ENCODE peak calls at places on chromosomes 6 and 20, in four cellular contexts. C is lung, Z is tibial nerve, A is body of pancreas. L is an unnamed sample.

GRCh38 chr6:168581236-168581635 is 140.3 kb downstream of the SMOC2 start:
- DNase-seq in C (no peak), Z (no peak), A (peak), L (peak)

GRCh38 chr6:5518936-5519491 is 257.7 kb downstream of the FARS2 start:
- DNase-seq in C (no peak), Z (no peak), A (no peak), L (no peak)

GRCh38 chr6:37868447-37868825 is 48.9 kb downstream of the ZFAND3 start:
- DNase-seq in A (no peak), Z (no peak), C (no peak), L (no peak)

GRCh38 chr6:69233195-69233524 is 563.6 kb downstream of the LMBRD1 start:
- DNase-seq in C (no peak), Z (no peak), A (no peak), L (no peak)

GRCh38 chr20:57482796-57483195 is 42.1 kb downstream of the CTCFL start:
- DNase-seq in A (no peak), C (no peak), Z (no peak), L (peak)

GRCh38 chr20:3174442-3175263 is 1.3 kb upstream of the LZTS3 start:
- DNase-seq in A (no peak), C (no peak), Z (no peak), L (no peak)

GRCh38 chr6:116363759-116364158 is 7.0 kb upstream of the DSE start:
- DNase-seq in Z (no peak), C (no peak), A (no peak), L (no peak)

GRCh38 chr6:30981942-30982772 is 1.4 kb upstream of the MUC21 start:
- DNase-seq in Z (peak), C (peak), A (peak), L (no peak)

GRCh38 chr20:63106108-63106764 is 99.5 kb upstream of the BHLHE23 start:
- DNase-seq in C (no peak), A (peak), Z (no peak), L (peak)

GRCh38 chr6:10084276-10084993 is 330.4 kb downstream of the TFAP2A start:
- DNase-seq in Z (no peak), C (no peak), A (no peak), L (no peak)

GRCh38 chr6:111683749-111684267 is 78.1 kb upstream of the TRAF3IP2 start:
- DNase-seq in Z (peak), C (no peak), A (no peak), L (no peak)

GRCh38 chr20:62860924-62861691 is 514 bp downstream of the TCFL5 start:
- DNase-seq in A (peak), Z (no peak), C (no peak), L (no peak)

GRCh38 chr20:46631874-46632446 is 19.3 kb downstream of the SLC13A3 start:
- DNase-seq in A (no peak), Z (no peak), C (no peak), L (no peak)

GRCh38 chr6:138289739-138290138 is 71.4 kb upstream of the PBOV1 start:
- DNase-seq in A (peak), Z (no peak), C (no peak), L (no peak)

GRCh38 chr6:136486357-136486756 is 63.9 kb downstream of the MAP7 start:
- DNase-seq in Z (no peak), C (no peak), A (no peak), L (no peak)

GRCh38 chr6:113825776-113826175 is 31.4 kb upstream of the MARCKS start:
- DNase-seq in Z (peak), A (peak), C (peak), L (no peak)

GRCh38 chr6:26028212-26028752 is 58.9 kb upstream of the HFE start:
- DNase-seq in Z (no peak), C (no peak), A (no peak), L (no peak)

GRCh38 chr20:59405226-59405815 is 104.9 kb downstream of the EDN3 start:
- DNase-seq in Z (no peak), A (no peak), C (no peak), L (no peak)

GRCh38 chr6:138774370-138774769 is 801 bp downstream of the CCDC28A start:
- DNase-seq in Z (no peak), A (no peak), C (no peak), L (no peak)

GRCh38 chr6:2224847-2225382 is 20.5 kb downstream of the GMDS start:
- DNase-seq in A (no peak), Z (no peak), C (no peak), L (no peak)

GRCh38 chr6:2478200-2478599 is 232.8 kb upstream of the GMDS start:
- DNase-seq in A (no peak), Z (no peak), C (no peak), L (no peak)

GRCh38 chr6:140485740-140486467 is 1111.5 kb upstream of the CITED2 start:
- DNase-seq in Z (no peak), C (no peak), A (peak), L (no peak)

GRCh38 chr20:20130399-20130798 is 78.1 kb downstream of the CFAP61 start:
- DNase-seq in C (no peak), Z (no peak), A (no peak), L (no peak)

GRCh38 chr20:38060536-38060935 is 27.0 kb downstream of the RPRD1B start:
- DNase-seq in Z (no peak), C (no peak), A (no peak), L (no peak)

GRCh38 chr6:142407685-142408273 is 106.0 kb downstream of the ADGRG6 start:
- DNase-seq in Z (no peak), C (no peak), A (no peak), L (no peak)

GRCh38 chr6:11918739-11919605 is 93.1 kb upstream of the HIVEP1 start:
- DNase-seq in A (no peak), Z (no peak), C (no peak), L (no peak)

GRCh38 chr6:43105538-43106218 is 29.6 kb downstream of the PTK7 start:
- DNase-seq in Z (no peak), A (no peak), C (no peak), L (no peak)

GRCh38 chr20:13772529-13772928 is 12.2 kb downstream of the ESF1 start:
- DNase-seq in Z (no peak), A (no peak), C (no peak), L (no peak)

GRCh38 chr6:53327017-53327395 is 21.7 kb downstream of the ELOVL5 start:
- DNase-seq in Z (no peak), C (no peak), A (no peak), L (no peak)

GRCh38 chr6:122484760-122485159 is 13.2 kb upstream of the SERINC1 start:
- DNase-seq in A (no peak), Z (no peak), C (no peak), L (no peak)
- TF ChIP-seq CTCF in A (no peak), Z (no peak), C (no peak), L (no peak)

GRCh38 chr6:128739112-128739511 is 143.8 kb upstream of the LAMA2 start:
- DNase-seq in Z (no peak), C (no peak), A (no peak), L (no peak)

GRCh38 chr6:128740951-128741350 is 142.0 kb upstream of the LAMA2 start:
- DNase-seq in C (no peak), A (no peak), Z (no peak), L (no peak)

GRCh38 chr6:128742900-128743299 is 140.0 kb upstream of the LAMA2 start:
- DNase-seq in A (no peak), Z (no peak), C (no peak), L (no peak)

DNA sequence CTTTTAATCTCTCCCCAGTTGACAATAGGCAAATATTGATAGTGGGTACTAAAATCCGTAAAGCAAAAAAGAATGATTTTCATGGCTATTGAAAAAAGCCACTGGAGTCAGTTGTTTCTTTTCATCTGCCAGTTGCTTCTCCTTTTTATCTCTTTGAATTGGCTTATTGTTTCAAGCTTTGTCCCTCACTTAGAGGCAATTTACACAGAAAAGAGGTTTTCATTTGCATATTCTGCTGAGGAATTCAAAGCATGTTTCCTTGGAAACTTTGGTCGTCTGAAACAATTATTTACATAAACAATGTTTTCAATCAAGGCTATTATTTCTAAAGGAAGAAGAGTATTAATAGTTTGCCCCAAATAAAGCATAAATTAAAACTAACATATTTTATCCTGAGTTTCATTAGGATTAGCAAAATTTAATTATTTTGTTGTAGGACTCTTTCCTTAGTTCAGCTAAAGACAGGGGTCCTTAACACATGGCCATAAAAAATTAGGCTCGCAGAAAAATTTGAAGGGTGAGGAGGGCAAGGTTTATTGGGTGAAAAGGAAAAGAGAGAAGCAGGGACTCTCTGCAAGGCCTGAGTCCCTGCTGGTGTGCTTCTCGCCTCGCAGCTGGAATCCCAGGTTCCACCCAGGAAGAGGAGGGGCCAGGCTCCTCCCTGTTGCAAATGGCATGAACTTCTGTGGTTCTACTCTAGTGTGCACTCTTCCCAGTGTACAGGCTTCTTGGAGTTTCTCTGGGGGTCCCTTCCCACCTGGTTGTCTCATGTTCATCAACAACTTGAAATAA is 138.8 kb upstream of the LAMA2 start:
- DNase-seq in C (no peak), Z (no peak), A (no peak), L (no peak)
- H3K27ac ChIP-seq in C (no peak), Z (no peak), A (no peak), L (no peak)

GRCh38 chr6:23176471-23176870 is 607.1 kb downstream of the HDGFL1 start:
- DNase-seq in Z (no peak), C (no peak), A (no peak), L (no peak)

GRCh38 chr6:23176883-23177282 is 607.5 kb downstream of the HDGFL1 start:
- DNase-seq in A (no peak), C (no peak), Z (no peak), L (no peak)

GRCh38 chr6:23175391-23175790 is 606.0 kb downstream of the HDGFL1 start:
- DNase-seq in A (no peak), Z (no peak), C (no peak), L (no peak)

GRCh38 chr6:23173231-23173630 is 603.9 kb downstream of the HDGFL1 start:
- DNase-seq in Z (no peak), C (no peak), A (no peak), L (no peak)

GRCh38 chr6:23174781-23175361 is 605.5 kb downstream of the HDGFL1 start:
- DNase-seq in A (no peak), Z (no peak), C (no peak), L (no peak)
- H3K4me3 ChIP-seq in A (no peak), Z (no peak), C (no peak), L (no peak)

GRCh38 chr6:121319112-121319553 is 15.1 kb downstream of the TBC1D32 start:
- DNase-seq in C (no peak), Z (no peak), A (no peak), L (no peak)

GRCh38 chr6:121321282-121321681 is 13.0 kb downstream of the TBC1D32 start:
- DNase-seq in C (no peak), Z (no peak), A (no peak), L (no peak)

GRCh38 chr6:121314407-121315112 is 19.7 kb downstream of the TBC1D32 start:
- DNase-seq in C (no peak), A (no peak), Z (no peak), L (no peak)

DNA sequence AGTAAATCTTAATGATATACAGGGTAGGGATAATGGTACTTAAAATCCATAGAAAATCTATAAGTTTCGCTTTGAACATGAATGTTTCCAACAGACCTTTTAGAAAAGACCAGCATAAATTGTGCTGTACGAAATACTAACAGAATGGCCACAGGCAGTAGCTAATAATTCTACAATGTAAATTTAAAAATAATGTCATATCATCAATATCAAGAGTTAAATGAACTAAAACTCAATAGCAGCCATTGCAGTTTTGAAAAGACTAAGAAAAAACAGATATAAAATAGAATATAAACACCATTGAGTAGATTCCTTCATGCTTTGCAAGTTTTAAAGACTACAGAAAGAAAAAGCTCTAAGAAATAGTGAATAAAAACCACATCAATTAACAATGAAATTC is 14.7 kb downstream of the TBC1D32 start:
- DNase-seq in Z (no peak), A (no peak), C (no peak), L (no peak)
- TF ChIP-seq CTCF in Z (no peak), A (no peak), C (no peak), L (no peak)

DNA sequence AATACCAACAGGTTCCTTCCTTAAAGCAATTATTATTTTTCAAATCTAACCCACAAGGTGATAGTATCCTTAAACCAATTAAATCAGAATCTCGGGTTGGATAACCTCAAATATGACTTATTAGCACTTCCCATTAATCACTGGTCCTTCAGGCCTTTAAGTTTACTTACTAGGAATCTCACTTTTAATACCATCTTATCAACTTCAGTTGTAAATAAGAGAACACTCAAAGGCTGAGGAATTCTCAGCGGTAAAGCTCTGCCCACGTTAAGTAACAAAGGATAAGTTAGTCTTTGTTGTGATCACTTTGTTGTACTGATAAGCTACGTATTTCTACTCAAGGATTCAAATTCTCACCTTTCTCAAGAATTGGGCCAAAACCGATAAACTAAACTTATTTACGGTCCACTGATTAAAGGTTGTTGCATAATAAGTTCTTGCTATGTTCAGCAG is 82.0 kb downstream of the OR2B2 start:
- DNase-seq in Z (no peak), C (no peak), A (no peak), L (no peak)
- H3K27ac ChIP-seq in Z (no peak), C (peak), A (peak), L (no peak)

GRCh38 chr6:104531591-104531990 is 328.1 kb downstream of the HACE1 start:
- DNase-seq in C (no peak), A (no peak), Z (no peak), L (no peak)
- H3K4me3 ChIP-seq in C (no peak), A (no peak), Z (no peak), L (no peak)

GRCh38 chr6:46793138-46793537 is at the start of gene MEP1A:
- DNase-seq in C (no peak), Z (no peak), A (no peak), L (no peak)

GRCh38 chr6:46789434-46790358 is 3.5 kb upstream of the MEP1A start:
- DNase-seq in A (no peak), Z (no peak), C (no peak), L (no peak)

GRCh38 chr6:46790359-46790874 is 2.8 kb upstream of the MEP1A start:
- DNase-seq in Z (no peak), C (no peak), A (no peak), L (no peak)

GRCh38 chr6:46794068-46794467 is 879 bp downstream of the MEP1A start:
- DNase-seq in A (no peak), C (no peak), Z (no peak), L (no peak)

DNA sequence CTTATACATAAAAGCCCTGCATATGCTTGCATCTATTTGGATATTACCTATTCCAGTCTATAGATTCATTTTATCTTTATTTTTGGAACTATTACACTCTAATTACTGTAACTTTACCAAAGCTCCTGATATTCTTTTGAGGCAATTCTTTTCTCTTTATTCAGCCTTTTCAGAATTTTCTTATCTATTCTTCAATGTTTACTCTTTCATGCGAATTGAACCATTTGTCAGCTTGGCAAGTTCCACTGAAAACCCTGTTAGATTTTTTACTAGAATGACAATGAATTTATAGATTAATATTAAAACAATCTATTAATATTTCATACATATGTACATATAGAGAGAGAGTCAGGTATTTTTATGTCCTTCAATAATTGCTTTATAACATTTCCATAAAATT is 554 bp upstream of the MEP1A start:
- DNase-seq in A (no peak), Z (no peak), C (no peak), L (no peak)
- TF ChIP-seq CTCF in A (no peak), Z (no peak), C (no peak), L (no peak)

DNA sequence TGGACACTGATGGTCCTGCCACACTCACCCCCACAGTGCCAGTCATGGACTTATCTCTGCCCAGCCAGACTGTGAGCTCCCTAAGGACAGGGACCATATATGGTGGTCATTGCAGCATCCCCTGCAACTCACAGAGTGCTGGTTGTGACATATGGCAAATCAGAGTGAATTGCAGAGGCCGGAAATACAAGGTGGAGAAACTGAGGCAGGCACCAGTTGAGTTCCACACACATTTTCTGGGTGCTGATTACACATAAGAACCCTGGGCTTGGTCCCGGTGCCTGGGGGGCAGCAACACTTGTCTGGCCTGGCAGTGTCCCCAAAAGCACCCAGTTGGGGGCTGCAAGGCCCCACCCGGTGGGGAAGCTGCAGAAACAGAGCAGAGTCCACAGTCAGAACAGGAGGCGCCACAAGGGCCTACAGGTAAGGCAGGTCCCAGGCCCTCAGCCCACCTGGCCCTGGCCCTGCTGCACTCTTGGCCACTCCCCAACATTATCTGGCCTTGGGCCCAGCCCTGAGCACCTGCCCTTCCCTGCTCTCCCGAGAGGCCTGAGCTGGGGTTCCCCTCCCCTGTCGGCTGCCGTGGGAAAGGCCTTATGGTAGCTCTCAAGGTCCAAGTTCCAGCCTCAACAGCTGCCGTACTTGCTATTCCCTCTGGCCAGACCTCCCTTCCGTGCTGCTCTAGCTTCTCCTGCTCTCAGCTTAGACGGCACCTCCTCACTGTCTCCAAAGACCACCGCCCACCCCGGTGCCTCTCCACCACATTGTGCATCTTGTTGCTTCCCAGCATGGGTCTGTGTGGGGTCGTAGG is 140.8 kb upstream of the PTPN1 start:
- DNase-seq in Z (no peak), A (peak), C (peak), L (no peak)
- H3K27ac ChIP-seq in Z (no peak), A (peak), C (peak), L (no peak)

L was measured in coronary artery.